ENCODE peak calls at places on chromosomes 7 and 10, in six cellular contexts. Z, J, N, C, V and K are unnamed samples.

GRCh38 chr7:44081266-44081748 is 1.0 kb downstream of the POLM start:
- DNase-seq in Z (no peak), C (no peak), N (no peak), V (no peak), J (no peak), K (no peak)

GRCh38 chr7:31488562-31489203 is 25.2 kb upstream of the ITPRID1 start:
- DNase-seq in C (peak), N (peak), V (peak), Z (peak), J (peak), K (no peak)

GRCh38 chr10:122344741-122345258 is 29.7 kb upstream of the PLEKHA1 start:
- DNase-seq in C (peak), Z (no peak), N (no peak), J (peak), V (no peak), K (peak)

GRCh38 chr10:121654021-121654545 is 55.8 kb upstream of the FGFR2 start:
- DNase-seq in C (peak), N (no peak), Z (no peak), V (no peak), J (no peak), K (no peak)

GRCh38 chr10:73439605-73440298 is 6.4 kb upstream of the MSS51 start:
- DNase-seq in V (no peak), Z (no peak), N (no peak), C (no peak), J (peak), K (peak)

GRCh38 chr10:112213836-112214235 is 30.3 kb upstream of the GPAM start:
- DNase-seq in C (no peak), J (no peak), N (no peak), V (no peak), Z (no peak), K (no peak)

GRCh38 chr7:37449621-37450020 is 957 bp upstream of the ELMO1 start:
- DNase-seq in V (no peak), Z (no peak), J (no peak), C (no peak), N (no peak), K (no peak)

GRCh38 chr7:2281556-2281955 is 32.7 kb downstream of the SNX8 start:
- DNase-seq in Z (no peak), J (peak), C (no peak), V (no peak), N (no peak), K (peak)

GRCh38 chr10:57494481-57494880 is 773.2 kb downstream of the IPMK start:
- DNase-seq in V (no peak), Z (no peak), C (no peak), J (no peak), N (no peak), K (no peak)

GRCh38 chr10:128633864-128634541 is 507.8 kb upstream of the MKI67 start:
- DNase-seq in N (no peak), C (no peak), Z (no peak), J (no peak), V (no peak), K (no peak)

GRCh38 chr10:131749767-131750142 is 151.1 kb upstream of the PPP2R2D start:
- DNase-seq in N (no peak), C (no peak), V (no peak), J (no peak), Z (no peak), K (no peak)

GRCh38 chr7:100568936-100569844 is 4.5 kb downstream of the SAP25 start:
- DNase-seq in N (peak), C (no peak), V (peak), Z (peak), J (peak), K (no peak)

GRCh38 chr7:4085937-4086691 is 596.0 kb upstream of the FOXK1 start:
- DNase-seq in V (no peak), N (no peak), Z (no peak), J (no peak), C (no peak), K (no peak)

GRCh38 chr7:157077986-157078644 is 60.6 kb upstream of the UBE3C start:
- DNase-seq in Z (no peak), C (no peak), J (no peak), V (no peak), N (peak), K (no peak)

GRCh38 chr10:82887488-82887887 is 1012.5 kb downstream of the NRG3 start:
- DNase-seq in J (no peak), C (no peak), Z (no peak), N (no peak), V (no peak), K (no peak)

GRCh38 chr10:127525686-127526085 is 23.4 kb upstream of the NPS start:
- DNase-seq in N (no peak), Z (no peak), J (no peak), V (no peak), C (no peak), K (no peak)

GRCh38 chr7:18504965-18505364 is 9.4 kb downstream of the HDAC9 start:
- DNase-seq in C (no peak), V (no peak), N (no peak), J (no peak), Z (no peak), K (no peak)

GRCh38 chr7:141409219-141409618 is 142.0 kb upstream of the AGK start:
- DNase-seq in J (no peak), N (no peak), Z (no peak), C (no peak), V (no peak), K (no peak)

GRCh38 chr7:41955475-41956243 is 252.8 kb upstream of the INHBA start:
- DNase-seq in J (peak), N (peak), C (peak), V (peak), Z (peak), K (peak)

GRCh38 chr7:108093341-108093740 is 36.8 kb downstream of the LAMB4 start:
- DNase-seq in J (no peak), C (no peak), V (no peak), N (no peak), Z (no peak), K (no peak)

GRCh38 chr10:24952701-24953349 is 419 bp upstream of the PRTFDC1 start:
- DNase-seq in N (peak), Z (peak), C (no peak), J (peak), V (no peak), K (peak)

GRCh38 chr10:132627736-132628512 is 90.3 kb downstream of the INPP5A start:
- DNase-seq in N (no peak), V (no peak), C (no peak), J (peak), Z (no peak), K (peak)

GRCh38 chr7:101363734-101364374 is 1.2 kb downstream of the COL26A1 start:
- DNase-seq in C (peak), V (no peak), J (peak), N (peak), Z (peak), K (peak)

GRCh38 chr7:36651404-36651803 is 72.9 kb downstream of the AOAH start:
- DNase-seq in N (no peak), V (no peak), C (no peak), Z (no peak), J (peak), K (peak)

GRCh38 chr7:16708980-16709379 is 44.6 kb upstream of the TSPAN13 start:
- DNase-seq in N (no peak), C (peak), V (no peak), J (peak), Z (no peak), K (peak)

DNA sequence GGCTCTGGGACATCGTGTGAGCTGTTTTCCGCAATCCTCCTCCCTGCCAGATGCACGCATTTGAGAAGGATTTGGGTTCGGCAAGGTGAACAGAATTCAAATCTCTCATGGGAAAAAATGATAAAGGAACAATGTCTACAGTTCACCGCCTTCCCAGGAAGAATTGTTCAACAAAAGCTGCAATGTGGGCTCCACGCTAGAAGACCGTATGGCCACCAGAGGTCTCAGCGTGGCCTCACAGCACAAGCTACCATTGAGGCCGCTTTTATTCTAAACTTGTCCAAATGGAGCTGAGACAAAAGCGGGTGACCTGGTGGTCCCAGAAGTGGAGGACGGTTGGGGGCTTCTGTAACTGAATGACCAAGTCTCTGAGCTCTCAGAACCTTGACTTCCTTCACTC is 733.1 kb downstream of the PARD3 start:
- DNase-seq in J (no peak), V (no peak), C (no peak), Z (no peak), N (no peak), K (no peak)
- H4K91ac ChIP-seq in J (no peak), V (no peak), C (no peak), Z (no peak), N (no peak), K (no peak)

GRCh38 chr7:71707041-71707440 is 575.1 kb downstream of the GALNT17 start:
- DNase-seq in N (no peak), Z (no peak), V (no peak), C (no peak), J (no peak), K (no peak)
- H4K91ac ChIP-seq in N (no peak), Z (no peak), V (no peak), C (no peak), J (no peak), K (no peak)

DNA sequence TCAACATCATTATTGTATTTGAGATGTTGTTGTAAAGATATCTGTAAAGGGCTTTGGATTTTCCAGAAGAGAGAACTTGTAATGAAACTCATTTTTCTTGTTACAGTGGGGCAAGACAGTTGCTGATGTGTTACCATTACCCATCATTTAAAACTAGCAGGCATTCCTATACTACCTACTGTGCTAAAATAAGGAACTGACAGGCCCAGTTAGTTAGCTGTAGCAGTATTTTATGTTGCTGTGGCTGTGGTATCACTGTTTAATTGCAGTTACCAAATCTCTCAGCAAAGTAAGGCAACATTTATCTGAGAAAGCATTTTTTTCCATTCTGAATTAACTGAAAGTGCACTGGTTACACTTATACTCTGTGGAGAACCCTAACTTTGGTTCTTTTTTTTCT is 9.9 kb downstream of the ST7 start:
- DNase-seq in V (no peak), C (no peak), N (no peak), J (no peak), Z (no peak), K (no peak)
- H4K91ac ChIP-seq in V (no peak), C (no peak), N (no peak), J (no peak), Z (no peak), K (no peak)

GRCh38 chr10:67115972-67116371 is 190.1 kb downstream of the LRRTM3 start:
- DNase-seq in C (no peak), Z (no peak), J (no peak), N (no peak), V (no peak), K (no peak)
- H4K91ac ChIP-seq in C (no peak), Z (no peak), J (no peak), N (no peak), V (no peak), K (no peak)